ENCODE peak calls at places on chromosomes 5 and 9, in six cellular contexts. One of them, this sample, is unnamed.

GRCh38 chr9:6758418-6759113 is 793 bp downstream of the KDM4C start:
- DNase-seq in IMR-90: peak
- DNase-seq in mesenchymal stem cell: peak
- DNase-seq in trophoblast cell: peak
- DNase-seq in H1: no peak
- DNase-seq in H9: peak
- DNase-seq in this sample: peak

GRCh38 chr9:7656648-7657047 is 142.9 kb downstream of the DMAC1 start:
- DNase-seq in IMR-90: peak
- DNase-seq in mesenchymal stem cell: no peak
- DNase-seq in trophoblast cell: no peak
- DNase-seq in H1: no peak
- DNase-seq in H9: no peak
- DNase-seq in this sample: no peak

GRCh38 chr5:179769796-179770195 is 24.0 kb upstream of the LTC4S start:
- DNase-seq in IMR-90: no peak
- DNase-seq in mesenchymal stem cell: no peak
- DNase-seq in trophoblast cell: no peak
- DNase-seq in H1: no peak
- DNase-seq in H9: no peak
- DNase-seq in this sample: no peak

GRCh38 chr5:75611324-75612210 is at the start of gene ANKDD1B:
- DNase-seq in IMR-90: peak
- DNase-seq in mesenchymal stem cell: peak
- DNase-seq in trophoblast cell: no peak
- DNase-seq in H1: no peak
- DNase-seq in H9: peak
- DNase-seq in this sample: peak

GRCh38 chr5:161064297-161064696 is 212.3 kb upstream of the ATP10B start:
- DNase-seq in IMR-90: no peak
- DNase-seq in mesenchymal stem cell: no peak
- DNase-seq in trophoblast cell: no peak
- DNase-seq in H1: no peak
- DNase-seq in H9: no peak
- DNase-seq in this sample: no peak

GRCh38 chr9:137064027-137064879 is 6.1 kb downstream of the SAPCD2 start:
- DNase-seq in IMR-90: no peak
- DNase-seq in mesenchymal stem cell: peak
- DNase-seq in trophoblast cell: no peak
- DNase-seq in H1: no peak
- DNase-seq in H9: peak
- DNase-seq in this sample: no peak

GRCh38 chr5:110909950-110910349 is 161.6 kb upstream of the TSLP start:
- DNase-seq in IMR-90: peak
- DNase-seq in mesenchymal stem cell: no peak
- DNase-seq in trophoblast cell: no peak
- DNase-seq in H1: no peak
- DNase-seq in H9: no peak
- DNase-seq in this sample: no peak

GRCh38 chr5:79774171-79774854 is 84.7 kb downstream of the CMYA5 start:
- DNase-seq in IMR-90: peak
- DNase-seq in mesenchymal stem cell: peak
- DNase-seq in trophoblast cell: peak
- DNase-seq in H1: peak
- DNase-seq in H9: peak
- DNase-seq in this sample: no peak

GRCh38 chr5:88689662-88690351 is 193.2 kb downstream of the MEF2C start:
- DNase-seq in IMR-90: no peak
- DNase-seq in mesenchymal stem cell: peak
- DNase-seq in trophoblast cell: no peak
- DNase-seq in H1: no peak
- DNase-seq in H9: peak
- DNase-seq in this sample: no peak

GRCh38 chr9:89923961-89924504 is 319.2 kb downstream of the GADD45G start:
- DNase-seq in IMR-90: no peak
- DNase-seq in mesenchymal stem cell: peak
- DNase-seq in trophoblast cell: peak
- DNase-seq in H1: no peak
- DNase-seq in H9: no peak
- DNase-seq in this sample: no peak

GRCh38 chr5:81420039-81420667 is 26.2 kb upstream of the ACOT12 start:
- DNase-seq in IMR-90: peak
- DNase-seq in mesenchymal stem cell: peak
- DNase-seq in trophoblast cell: no peak
- DNase-seq in H1: no peak
- DNase-seq in H9: no peak
- DNase-seq in this sample: no peak

GRCh38 chr9:98801969-98802371 is 5.5 kb upstream of the GALNT12 start:
- DNase-seq in IMR-90: no peak
- DNase-seq in mesenchymal stem cell: no peak
- DNase-seq in trophoblast cell: peak
- DNase-seq in H1: no peak
- DNase-seq in H9: no peak
- DNase-seq in this sample: no peak

GRCh38 chr9:16732546-16732945 is 137.9 kb downstream of the BNC2 start:
- DNase-seq in IMR-90: no peak
- DNase-seq in mesenchymal stem cell: no peak
- DNase-seq in trophoblast cell: no peak
- DNase-seq in H1: no peak
- DNase-seq in H9: no peak
- DNase-seq in this sample: no peak

GRCh38 chr5:12277504-12278192 is 373.4 kb upstream of the CTNND2 start:
- DNase-seq in IMR-90: no peak
- DNase-seq in mesenchymal stem cell: no peak
- DNase-seq in trophoblast cell: no peak
- DNase-seq in H1: no peak
- DNase-seq in H9: no peak
- DNase-seq in this sample: no peak

GRCh38 chr5:134905246-134905996 is 490 bp downstream of the PCBD2 start:
- DNase-seq in IMR-90: peak
- DNase-seq in mesenchymal stem cell: peak
- DNase-seq in trophoblast cell: peak
- DNase-seq in H1: no peak
- DNase-seq in H9: no peak
- DNase-seq in this sample: peak

GRCh38 chr5:136232316-136232715 is 39.4 kb upstream of the SMIM32 start:
- DNase-seq in IMR-90: no peak
- DNase-seq in mesenchymal stem cell: no peak
- DNase-seq in trophoblast cell: no peak
- DNase-seq in H1: no peak
- DNase-seq in H9: no peak
- DNase-seq in this sample: no peak

GRCh38 chr5:136399512-136399911 is 34.2 kb upstream of the TRPC7 start:
- DNase-seq in IMR-90: peak
- DNase-seq in mesenchymal stem cell: no peak
- DNase-seq in trophoblast cell: no peak
- DNase-seq in H1: no peak
- DNase-seq in H9: no peak
- DNase-seq in this sample: no peak

GRCh38 chr5:169168288-169168687 is 132.7 kb downstream of the SLIT3 start:
- DNase-seq in IMR-90: no peak
- DNase-seq in mesenchymal stem cell: no peak
- DNase-seq in trophoblast cell: no peak
- DNase-seq in H1: no peak
- DNase-seq in H9: no peak
- DNase-seq in this sample: no peak

GRCh38 chr9:131951905-131952304 is 127.8 kb downstream of the MED27 start:
- DNase-seq in IMR-90: peak
- DNase-seq in mesenchymal stem cell: peak
- DNase-seq in trophoblast cell: no peak
- DNase-seq in H1: no peak
- DNase-seq in H9: no peak
- DNase-seq in this sample: no peak

GRCh38 chr5:144882739-144883283 is 712.1 kb downstream of the KCTD16 start:
- DNase-seq in IMR-90: no peak
- DNase-seq in mesenchymal stem cell: no peak
- DNase-seq in trophoblast cell: no peak
- DNase-seq in H1: no peak
- DNase-seq in H9: no peak
- DNase-seq in this sample: no peak

GRCh38 chr9:100098241-100098886 is 436 bp downstream of the ERP44 start:
- DNase-seq in IMR-90: peak
- DNase-seq in mesenchymal stem cell: peak
- DNase-seq in trophoblast cell: peak
- DNase-seq in H1: no peak
- DNase-seq in H9: peak
- DNase-seq in this sample: peak

GRCh38 chr9:17342696-17343095 is 207.9 kb downstream of the CNTLN start:
- DNase-seq in IMR-90: no peak
- DNase-seq in mesenchymal stem cell: no peak
- DNase-seq in trophoblast cell: no peak
- DNase-seq in H1: no peak
- DNase-seq in H9: no peak
- DNase-seq in this sample: peak

DNA sequence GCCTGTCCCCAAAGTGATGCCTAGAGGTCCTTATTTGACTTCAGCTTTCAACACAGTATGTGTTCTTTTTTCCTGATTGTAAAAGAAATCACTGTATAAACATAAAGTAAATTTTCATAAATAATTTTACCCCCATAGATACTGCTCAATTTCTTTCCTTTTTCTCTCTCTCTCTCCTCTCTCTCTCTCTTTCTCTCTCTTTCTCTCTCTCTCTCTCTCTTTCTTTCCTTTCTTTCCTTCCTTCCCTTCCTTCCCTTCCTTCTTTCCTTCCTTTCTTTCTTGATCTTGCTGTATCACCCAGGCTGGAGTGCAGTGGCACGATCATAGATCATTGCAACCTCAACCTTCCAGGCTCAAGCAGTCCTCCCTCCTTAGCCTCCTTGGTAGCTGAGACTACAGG is 64.8 kb downstream of the PDZD2 start:
- DNase-seq in IMR-90: no peak
- DNase-seq in mesenchymal stem cell: no peak
- DNase-seq in trophoblast cell: no peak
- DNase-seq in H1: no peak
- DNase-seq in H9: no peak
- DNase-seq in this sample: no peak
- H2AFZ ChIP-seq in IMR-90: no peak
- H2AFZ ChIP-seq in mesenchymal stem cell: no peak
- H2AFZ ChIP-seq in trophoblast cell: no peak
- H2AFZ ChIP-seq in H1: no peak
- H2AFZ ChIP-seq in H9: no peak
- H2AFZ ChIP-seq in this sample: no peak

GRCh38 chr5:38666668-38667498 is 110.4 kb upstream of the LIFR start:
- DNase-seq in IMR-90: peak
- DNase-seq in mesenchymal stem cell: peak
- DNase-seq in trophoblast cell: no peak
- DNase-seq in H1: no peak
- DNase-seq in H9: peak
- DNase-seq in this sample: no peak
- H2BK5ac ChIP-seq in IMR-90: no peak
- H2BK5ac ChIP-seq in mesenchymal stem cell: no peak
- H2BK5ac ChIP-seq in trophoblast cell: no peak
- H2BK5ac ChIP-seq in H1: no peak
- H2BK5ac ChIP-seq in H9: no peak
- H2BK5ac ChIP-seq in this sample: no peak

GRCh38 chr5:173480896-173481295 is 135.6 kb downstream of the BOD1 start:
- DNase-seq in IMR-90: no peak
- DNase-seq in mesenchymal stem cell: no peak
- DNase-seq in trophoblast cell: no peak
- DNase-seq in H1: no peak
- DNase-seq in H9: no peak
- DNase-seq in this sample: no peak

GRCh38 chr5:173474881-173475287 is 141.6 kb downstream of the BOD1 start:
- DNase-seq in IMR-90: peak
- DNase-seq in mesenchymal stem cell: peak
- DNase-seq in trophoblast cell: peak
- DNase-seq in H1: no peak
- DNase-seq in H9: no peak
- DNase-seq in this sample: no peak

GRCh38 chr5:173475780-173476179 is 140.7 kb downstream of the BOD1 start:
- DNase-seq in IMR-90: no peak
- DNase-seq in mesenchymal stem cell: no peak
- DNase-seq in trophoblast cell: no peak
- DNase-seq in H1: no peak
- DNase-seq in H9: no peak
- DNase-seq in this sample: no peak

GRCh38 chr5:173479711-173480110 is 136.7 kb downstream of the BOD1 start:
- DNase-seq in IMR-90: peak
- DNase-seq in mesenchymal stem cell: peak
- DNase-seq in trophoblast cell: no peak
- DNase-seq in H1: no peak
- DNase-seq in H9: no peak
- DNase-seq in this sample: no peak

GRCh38 chr5:173477320-173478055 is 139.0 kb downstream of the BOD1 start:
- DNase-seq in IMR-90: peak
- DNase-seq in mesenchymal stem cell: peak
- DNase-seq in trophoblast cell: no peak
- DNase-seq in H1: no peak
- DNase-seq in H9: no peak
- DNase-seq in this sample: no peak
- H2AFZ ChIP-seq in IMR-90: peak
- H2AFZ ChIP-seq in mesenchymal stem cell: no peak
- H2AFZ ChIP-seq in trophoblast cell: no peak
- H2AFZ ChIP-seq in H1: no peak
- H2AFZ ChIP-seq in H9: no peak
- H2AFZ ChIP-seq in this sample: no peak

GRCh38 chr9:15136646-15137045 is 170.4 kb downstream of the TTC39B start:
- DNase-seq in IMR-90: no peak
- DNase-seq in mesenchymal stem cell: peak
- DNase-seq in trophoblast cell: no peak
- DNase-seq in H1: no peak
- DNase-seq in H9: peak
- DNase-seq in this sample: no peak

GRCh38 chr9:15137089-15137488 is 169.9 kb downstream of the TTC39B start:
- DNase-seq in IMR-90: no peak
- DNase-seq in mesenchymal stem cell: no peak
- DNase-seq in trophoblast cell: no peak
- DNase-seq in H1: no peak
- DNase-seq in H9: no peak
- DNase-seq in this sample: no peak

GRCh38 chr9:15138357-15138686 is 168.7 kb downstream of the TTC39B start:
- DNase-seq in IMR-90: no peak
- DNase-seq in mesenchymal stem cell: no peak
- DNase-seq in trophoblast cell: no peak
- DNase-seq in H1: no peak
- DNase-seq in H9: peak
- DNase-seq in this sample: no peak

GRCh38 chr9:15139467-15139866 is 167.5 kb downstream of the TTC39B start:
- DNase-seq in IMR-90: no peak
- DNase-seq in mesenchymal stem cell: peak
- DNase-seq in trophoblast cell: no peak
- DNase-seq in H1: no peak
- DNase-seq in H9: no peak
- DNase-seq in this sample: no peak

GRCh38 chr9:15137658-15138356 is 169.2 kb downstream of the TTC39B start:
- DNase-seq in IMR-90: no peak
- DNase-seq in mesenchymal stem cell: no peak
- DNase-seq in trophoblast cell: no peak
- DNase-seq in H1: no peak
- DNase-seq in H9: peak
- DNase-seq in this sample: no peak
- H2BK5ac ChIP-seq in IMR-90: no peak
- H2BK5ac ChIP-seq in mesenchymal stem cell: no peak
- H2BK5ac ChIP-seq in trophoblast cell: peak
- H2BK5ac ChIP-seq in H1: peak
- H2BK5ac ChIP-seq in H9: peak
- H2BK5ac ChIP-seq in this sample: no peak

This sample was measured in neuronal stem cell.